ENCODE peak calls at places on chromosomes 2 and 18, in six cellular contexts. One of them, this sample, is unnamed.

GRCh38 chr2:239433777-239434396 is 33.1 kb upstream of the HDAC4 start:
- DNase-seq in body of pancreas: no peak
- DNase-seq in mammary epithelial cell: peak
- DNase-seq in cardiac muscle cell: no peak
- DNase-seq in stomach: no peak
- DNase-seq in GM23338: no peak
- DNase-seq in this sample: no peak

GRCh38 chr2:9739508-9739907 is 103.8 kb upstream of the TAF1B start:
- DNase-seq in body of pancreas: peak
- DNase-seq in mammary epithelial cell: no peak
- DNase-seq in cardiac muscle cell: no peak
- DNase-seq in stomach: peak
- DNase-seq in GM23338: no peak
- DNase-seq in this sample: no peak

GRCh38 chr2:30239308-30240161 is 8.2 kb downstream of the LBH start:
- DNase-seq in body of pancreas: peak
- DNase-seq in mammary epithelial cell: no peak
- DNase-seq in cardiac muscle cell: peak
- DNase-seq in stomach: peak
- DNase-seq in GM23338: peak
- DNase-seq in this sample: peak

GRCh38 chr2:153388246-153388645 is 90.3 kb downstream of the RPRM start:
- DNase-seq in body of pancreas: no peak
- DNase-seq in mammary epithelial cell: peak
- DNase-seq in cardiac muscle cell: no peak
- DNase-seq in stomach: no peak
- DNase-seq in GM23338: no peak
- DNase-seq in this sample: no peak

GRCh38 chr2:21262426-21262940 is 138.7 kb downstream of the TDRD15 start:
- DNase-seq in body of pancreas: no peak
- DNase-seq in mammary epithelial cell: no peak
- DNase-seq in cardiac muscle cell: no peak
- DNase-seq in stomach: no peak
- DNase-seq in GM23338: no peak
- DNase-seq in this sample: no peak

GRCh38 chr2:57190007-57190406 is 856.6 kb upstream of the VRK2 start:
- DNase-seq in body of pancreas: no peak
- DNase-seq in mammary epithelial cell: no peak
- DNase-seq in cardiac muscle cell: no peak
- DNase-seq in stomach: no peak
- DNase-seq in GM23338: no peak
- DNase-seq in this sample: no peak

GRCh38 chr18:35376393-35376741 is 770 bp downstream of the ZNF396 start:
- DNase-seq in body of pancreas: peak
- DNase-seq in mammary epithelial cell: no peak
- DNase-seq in cardiac muscle cell: no peak
- DNase-seq in stomach: peak
- DNase-seq in GM23338: peak
- DNase-seq in this sample: no peak

GRCh38 chr2:144504191-144504590 is 15.7 kb downstream of the ZEB2 start:
- DNase-seq in body of pancreas: no peak
- DNase-seq in mammary epithelial cell: no peak
- DNase-seq in cardiac muscle cell: peak
- DNase-seq in stomach: no peak
- DNase-seq in GM23338: peak
- DNase-seq in this sample: no peak

GRCh38 chr2:127216105-127216504 is 4.0 kb downstream of the CYP27C1 start:
- DNase-seq in body of pancreas: no peak
- DNase-seq in mammary epithelial cell: peak
- DNase-seq in cardiac muscle cell: no peak
- DNase-seq in stomach: no peak
- DNase-seq in GM23338: no peak
- DNase-seq in this sample: no peak

GRCh38 chr2:170742896-170743529 is 27.2 kb upstream of the ERICH2 start:
- DNase-seq in body of pancreas: no peak
- DNase-seq in mammary epithelial cell: no peak
- DNase-seq in cardiac muscle cell: no peak
- DNase-seq in stomach: no peak
- DNase-seq in GM23338: no peak
- DNase-seq in this sample: no peak
- H3K27ac ChIP-seq in body of pancreas: no peak
- H3K27ac ChIP-seq in mammary epithelial cell: no peak
- H3K27ac ChIP-seq in cardiac muscle cell: no peak
- H3K27ac ChIP-seq in stomach: peak
- H3K27ac ChIP-seq in GM23338: no peak
- H3K27ac ChIP-seq in this sample: no peak

GRCh38 chr2:234257859-234258561 is 207.5 kb downstream of the SPP2 start:
- DNase-seq in body of pancreas: peak
- DNase-seq in mammary epithelial cell: peak
- DNase-seq in cardiac muscle cell: peak
- DNase-seq in stomach: peak
- DNase-seq in GM23338: peak
- DNase-seq in this sample: peak
- TF ChIP-seq CTCF in body of pancreas: peak
- TF ChIP-seq CTCF in mammary epithelial cell: peak
- TF ChIP-seq CTCF in cardiac muscle cell: peak
- TF ChIP-seq CTCF in stomach: peak
- TF ChIP-seq CTCF in GM23338: peak
- TF ChIP-seq CTCF in this sample: peak

GRCh38 chr2:38097611-38098350 is 21.8 kb upstream of the CYP1B1 start:
- DNase-seq in body of pancreas: no peak
- DNase-seq in mammary epithelial cell: peak
- DNase-seq in cardiac muscle cell: no peak
- DNase-seq in stomach: no peak
- DNase-seq in GM23338: no peak
- DNase-seq in this sample: no peak

GRCh38 chr2:38095996-38096861 is 20.3 kb upstream of the CYP1B1 start:
- DNase-seq in body of pancreas: no peak
- DNase-seq in mammary epithelial cell: peak
- DNase-seq in cardiac muscle cell: peak
- DNase-seq in stomach: no peak
- DNase-seq in GM23338: peak
- DNase-seq in this sample: no peak

GRCh38 chr2:38093503-38093902 is 17.6 kb upstream of the CYP1B1 start:
- DNase-seq in body of pancreas: no peak
- DNase-seq in mammary epithelial cell: no peak
- DNase-seq in cardiac muscle cell: no peak
- DNase-seq in stomach: no peak
- DNase-seq in GM23338: no peak
- DNase-seq in this sample: no peak

GRCh38 chr2:38095079-38095478 is 19.1 kb upstream of the CYP1B1 start:
- DNase-seq in body of pancreas: no peak
- DNase-seq in mammary epithelial cell: no peak
- DNase-seq in cardiac muscle cell: no peak
- DNase-seq in stomach: no peak
- DNase-seq in GM23338: no peak
- DNase-seq in this sample: no peak

GRCh38 chr2:38095655-38095995 is 19.7 kb upstream of the CYP1B1 start:
- DNase-seq in body of pancreas: no peak
- DNase-seq in mammary epithelial cell: no peak
- DNase-seq in cardiac muscle cell: no peak
- DNase-seq in stomach: no peak
- DNase-seq in GM23338: no peak
- DNase-seq in this sample: no peak
- H3K27ac ChIP-seq in body of pancreas: no peak
- H3K27ac ChIP-seq in mammary epithelial cell: peak
- H3K27ac ChIP-seq in cardiac muscle cell: no peak
- H3K27ac ChIP-seq in stomach: peak
- H3K27ac ChIP-seq in GM23338: no peak
- H3K27ac ChIP-seq in this sample: peak

DNA sequence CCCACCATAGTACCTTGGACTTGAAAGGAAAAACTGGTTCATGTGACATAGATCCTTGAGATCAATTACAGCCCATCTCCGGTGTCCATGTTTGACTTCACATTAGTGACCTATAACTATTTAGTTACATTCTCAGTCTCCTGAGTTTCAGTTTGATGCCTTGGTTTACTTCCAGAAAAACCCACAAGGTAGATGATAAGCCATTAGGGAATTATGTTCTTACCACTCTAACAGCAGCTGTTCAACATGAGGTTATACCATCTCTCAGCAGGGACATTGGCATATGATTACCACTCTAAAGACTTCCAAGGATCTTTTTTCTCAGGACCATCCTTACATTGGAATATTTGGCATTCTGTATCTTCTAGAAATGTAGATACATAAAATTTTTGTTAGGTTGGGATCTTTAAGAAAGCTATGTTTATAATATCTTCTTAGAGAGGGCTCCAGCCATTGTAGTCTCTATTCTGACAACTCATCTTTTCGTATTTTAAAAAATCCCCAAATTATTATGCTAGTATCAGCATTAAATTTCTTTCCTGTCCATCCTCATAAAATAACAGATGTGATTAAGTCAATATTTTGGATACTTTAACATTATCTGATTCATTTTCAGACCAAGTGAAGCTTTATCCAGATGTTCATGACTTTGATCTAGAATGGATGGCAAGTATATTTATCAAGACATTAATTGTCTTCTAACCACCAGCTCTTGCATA is 258.9 kb downstream of the RDH14 start:
- DNase-seq in body of pancreas: no peak
- DNase-seq in mammary epithelial cell: no peak
- DNase-seq in cardiac muscle cell: no peak
- DNase-seq in stomach: no peak
- DNase-seq in GM23338: no peak
- DNase-seq in this sample: no peak
- TF ChIP-seq CTCF in body of pancreas: no peak
- TF ChIP-seq CTCF in mammary epithelial cell: no peak
- TF ChIP-seq CTCF in cardiac muscle cell: no peak
- TF ChIP-seq CTCF in stomach: no peak
- TF ChIP-seq CTCF in GM23338: no peak
- TF ChIP-seq CTCF in this sample: no peak

DNA sequence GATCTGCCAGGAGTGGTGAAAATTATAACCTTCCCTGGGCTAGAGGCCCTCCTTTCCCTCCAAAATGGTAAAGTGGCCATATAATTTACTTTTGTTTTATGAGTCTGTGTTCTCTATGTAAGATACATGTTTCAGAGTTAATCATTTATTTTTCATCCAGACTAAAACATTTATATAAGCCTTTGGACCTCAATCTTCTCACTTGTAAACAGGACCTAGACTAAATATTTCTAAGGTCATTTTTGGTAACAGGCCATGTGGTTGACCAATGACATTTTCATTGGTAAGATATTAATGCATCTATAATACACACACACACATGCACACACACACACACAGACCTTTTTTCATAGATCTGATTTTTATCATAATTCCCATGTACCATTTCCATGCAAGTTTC is 79.7 kb upstream of the KCTD1 start:
- DNase-seq in body of pancreas: no peak
- DNase-seq in mammary epithelial cell: no peak
- DNase-seq in cardiac muscle cell: no peak
- DNase-seq in stomach: no peak
- DNase-seq in GM23338: no peak
- DNase-seq in this sample: no peak
- H3K27ac ChIP-seq in body of pancreas: no peak
- H3K27ac ChIP-seq in mammary epithelial cell: no peak
- H3K27ac ChIP-seq in cardiac muscle cell: no peak
- H3K27ac ChIP-seq in stomach: no peak
- H3K27ac ChIP-seq in GM23338: no peak
- H3K27ac ChIP-seq in this sample: no peak

GRCh38 chr18:22983175-22983574 is 50.0 kb downstream of the RBBP8 start:
- DNase-seq in body of pancreas: no peak
- DNase-seq in mammary epithelial cell: no peak
- DNase-seq in cardiac muscle cell: peak
- DNase-seq in stomach: no peak
- DNase-seq in GM23338: peak
- DNase-seq in this sample: peak
- TF ChIP-seq CTCF in body of pancreas: peak
- TF ChIP-seq CTCF in mammary epithelial cell: peak
- TF ChIP-seq CTCF in cardiac muscle cell: peak
- TF ChIP-seq CTCF in stomach: peak
- TF ChIP-seq CTCF in GM23338: peak
- TF ChIP-seq CTCF in this sample: peak

DNA sequence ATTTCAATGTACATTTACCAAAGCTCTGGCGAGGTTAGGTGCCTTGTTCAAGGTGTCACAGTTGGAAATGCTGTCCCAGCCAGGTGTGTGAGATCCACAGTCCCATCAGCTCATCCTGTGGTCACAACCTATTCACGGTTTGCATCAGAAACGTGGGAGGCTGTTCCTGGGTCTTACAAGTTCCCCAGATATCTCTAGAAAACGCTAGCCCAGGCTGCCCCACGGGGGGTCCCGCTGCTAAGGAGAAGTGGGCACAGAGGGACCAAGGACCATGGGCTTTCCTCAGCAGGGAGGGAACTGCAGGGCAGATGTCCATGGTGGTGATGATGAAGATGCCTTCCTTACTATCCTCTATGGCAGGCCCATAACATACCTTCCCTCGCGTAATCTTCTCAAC is 658 bp downstream of the FECH start:
- DNase-seq in body of pancreas: no peak
- DNase-seq in mammary epithelial cell: peak
- DNase-seq in cardiac muscle cell: no peak
- DNase-seq in stomach: no peak
- DNase-seq in GM23338: peak
- DNase-seq in this sample: no peak
- H3K27ac ChIP-seq in body of pancreas: peak
- H3K27ac ChIP-seq in mammary epithelial cell: peak
- H3K27ac ChIP-seq in cardiac muscle cell: no peak
- H3K27ac ChIP-seq in stomach: peak
- H3K27ac ChIP-seq in GM23338: no peak
- H3K27ac ChIP-seq in this sample: peak